ENCODE peak calls at places on chromosomes 11 and 22, in eight cellular contexts. One of them, this sample, is unnamed.

GRCh38 chr11:123356539-123356938 is 73.5 kb upstream of the GRAMD1B start:
- DNase-seq in GM23338: no peak
- DNase-seq in neuronal stem cell: no peak
- DNase-seq in upper lobe of right lung: no peak
- DNase-seq in kidney: no peak
- DNase-seq in CD8-positive, alpha-beta T cell: no peak
- DNase-seq in CD4-positive, CD25-positive, alpha-beta regulatory T cell: no peak
- DNase-seq in endodermal cell: no peak
- DNase-seq in this sample: no peak

GRCh38 chr22:30324008-30324730 is 2.6 kb downstream of the TBC1D10A start:
- DNase-seq in GM23338: no peak
- DNase-seq in neuronal stem cell: no peak
- DNase-seq in upper lobe of right lung: no peak
- DNase-seq in kidney: no peak
- DNase-seq in CD8-positive, alpha-beta T cell: peak; percentile 46
- DNase-seq in CD4-positive, CD25-positive, alpha-beta regulatory T cell: no peak
- DNase-seq in endodermal cell: no peak
- DNase-seq in this sample: no peak

GRCh38 chr11:2592559-2593392 is 107.0 kb downstream of the KCNQ1OT1 start:
- DNase-seq in GM23338: no peak
- DNase-seq in neuronal stem cell: no peak
- DNase-seq in upper lobe of right lung: peak; percentile 61
- DNase-seq in kidney: peak; percentile 61
- DNase-seq in CD8-positive, alpha-beta T cell: no peak
- DNase-seq in CD4-positive, CD25-positive, alpha-beta regulatory T cell: no peak
- DNase-seq in endodermal cell: no peak
- DNase-seq in this sample: no peak

GRCh38 chr22:26394787-26395186 is 34.3 kb upstream of the ASPHD2 start:
- DNase-seq in GM23338: peak; percentile 66
- DNase-seq in neuronal stem cell: peak; percentile 62
- DNase-seq in upper lobe of right lung: no peak
- DNase-seq in kidney: no peak
- DNase-seq in CD8-positive, alpha-beta T cell: no peak
- DNase-seq in CD4-positive, CD25-positive, alpha-beta regulatory T cell: no peak
- DNase-seq in endodermal cell: no peak
- DNase-seq in this sample: no peak

GRCh38 chr11:69292221-69292648 is 1.7 kb upstream of the MYEOV start:
- DNase-seq in GM23338: peak; percentile 61
- DNase-seq in neuronal stem cell: peak; percentile 17
- DNase-seq in upper lobe of right lung: no peak
- DNase-seq in kidney: peak; percentile 61
- DNase-seq in CD8-positive, alpha-beta T cell: peak; percentile 64
- DNase-seq in CD4-positive, CD25-positive, alpha-beta regulatory T cell: peak; percentile 12
- DNase-seq in endodermal cell: peak; percentile 89
- DNase-seq in this sample: no peak

GRCh38 chr11:45031912-45032519 is 81.3 kb upstream of the TP53I11 start:
- DNase-seq in GM23338: no peak
- DNase-seq in neuronal stem cell: no peak
- DNase-seq in upper lobe of right lung: no peak
- DNase-seq in kidney: no peak
- DNase-seq in CD8-positive, alpha-beta T cell: no peak
- DNase-seq in CD4-positive, CD25-positive, alpha-beta regulatory T cell: no peak
- DNase-seq in endodermal cell: no peak
- DNase-seq in this sample: no peak

GRCh38 chr11:121763526-121763925 is 310.8 kb upstream of the SORL1-AS1 start:
- DNase-seq in GM23338: no peak
- DNase-seq in neuronal stem cell: no peak
- DNase-seq in upper lobe of right lung: no peak
- DNase-seq in kidney: no peak
- DNase-seq in CD8-positive, alpha-beta T cell: no peak
- DNase-seq in CD4-positive, CD25-positive, alpha-beta regulatory T cell: no peak
- DNase-seq in endodermal cell: no peak
- DNase-seq in this sample: no peak

GRCh38 chr22:20456064-20456721 is 18.6 kb upstream of the SCARF2 start:
- DNase-seq in GM23338: peak; percentile 96
- DNase-seq in neuronal stem cell: peak; percentile 71
- DNase-seq in upper lobe of right lung: peak; percentile 82
- DNase-seq in kidney: peak; percentile 90
- DNase-seq in CD8-positive, alpha-beta T cell: peak; percentile 75
- DNase-seq in CD4-positive, CD25-positive, alpha-beta regulatory T cell: peak; percentile 61
- DNase-seq in endodermal cell: peak; percentile 92
- DNase-seq in this sample: peak; percentile 64

GRCh38 chr22:21041937-21042336 is 3.8 kb upstream of the LRRC74B start:
- DNase-seq in GM23338: no peak
- DNase-seq in neuronal stem cell: no peak
- DNase-seq in upper lobe of right lung: no peak
- DNase-seq in kidney: no peak
- DNase-seq in CD8-positive, alpha-beta T cell: no peak
- DNase-seq in CD4-positive, CD25-positive, alpha-beta regulatory T cell: no peak
- DNase-seq in endodermal cell: no peak
- DNase-seq in this sample: peak; percentile 84

GRCh38 chr11:94032066-94032465 is 10.9 kb downstream of the HEPHL1 start:
- DNase-seq in GM23338: no peak
- DNase-seq in neuronal stem cell: no peak
- DNase-seq in upper lobe of right lung: no peak
- DNase-seq in kidney: no peak
- DNase-seq in CD8-positive, alpha-beta T cell: no peak
- DNase-seq in CD4-positive, CD25-positive, alpha-beta regulatory T cell: no peak
- DNase-seq in endodermal cell: no peak
- DNase-seq in this sample: no peak

GRCh38 chr11:34641981-34642380 is 21.1 kb downstream of the EHF start:
- DNase-seq in GM23338: no peak
- DNase-seq in neuronal stem cell: no peak
- DNase-seq in upper lobe of right lung: no peak
- DNase-seq in kidney: no peak
- DNase-seq in CD8-positive, alpha-beta T cell: no peak
- DNase-seq in CD4-positive, CD25-positive, alpha-beta regulatory T cell: no peak
- DNase-seq in endodermal cell: no peak
- DNase-seq in this sample: no peak

GRCh38 chr11:57205046-57205671 is 23.4 kb downstream of the LRRC55 start:
- DNase-seq in GM23338: peak; percentile 22
- DNase-seq in neuronal stem cell: no peak
- DNase-seq in upper lobe of right lung: no peak
- DNase-seq in kidney: no peak
- DNase-seq in CD8-positive, alpha-beta T cell: no peak
- DNase-seq in CD4-positive, CD25-positive, alpha-beta regulatory T cell: no peak
- DNase-seq in endodermal cell: peak; percentile 76
- DNase-seq in this sample: peak; percentile 14

GRCh38 chr11:117175104-117175503 is 3.4 kb upstream of the SIDT2 start:
- DNase-seq in GM23338: no peak
- DNase-seq in neuronal stem cell: no peak
- DNase-seq in upper lobe of right lung: no peak
- DNase-seq in kidney: no peak
- DNase-seq in CD8-positive, alpha-beta T cell: no peak
- DNase-seq in CD4-positive, CD25-positive, alpha-beta regulatory T cell: no peak
- DNase-seq in endodermal cell: no peak
- DNase-seq in this sample: no peak

GRCh38 chr11:94815705-94816344 is 47.7 kb downstream of the AMOTL1 start:
- DNase-seq in GM23338: peak; percentile 82
- DNase-seq in neuronal stem cell: peak; percentile 40
- DNase-seq in upper lobe of right lung: no peak
- DNase-seq in kidney: no peak
- DNase-seq in CD8-positive, alpha-beta T cell: no peak
- DNase-seq in CD4-positive, CD25-positive, alpha-beta regulatory T cell: no peak
- DNase-seq in endodermal cell: peak; percentile 72
- DNase-seq in this sample: no peak

GRCh38 chr11:79626135-79626748 is 185.4 kb upstream of the TENM4 start:
- DNase-seq in GM23338: no peak
- DNase-seq in neuronal stem cell: no peak
- DNase-seq in upper lobe of right lung: no peak
- DNase-seq in kidney: no peak
- DNase-seq in CD8-positive, alpha-beta T cell: no peak
- DNase-seq in CD4-positive, CD25-positive, alpha-beta regulatory T cell: no peak
- DNase-seq in endodermal cell: no peak
- DNase-seq in this sample: no peak
- H3K27ac ChIP-seq in GM23338: no peak overlapping the region
- H3K27ac ChIP-seq in neuronal stem cell: no peak overlapping the region
- H3K27ac ChIP-seq in upper lobe of right lung: no peak overlapping the region
- H3K27ac ChIP-seq in kidney: no peak overlapping the region
- H3K27ac ChIP-seq in CD8-positive, alpha-beta T cell: no peak overlapping the region
- H3K27ac ChIP-seq in CD4-positive, CD25-positive, alpha-beta regulatory T cell: no peak overlapping the region
- H3K27ac ChIP-seq in endodermal cell: no peak overlapping the region
- H3K27ac ChIP-seq in this sample: no peak overlapping the region

DNA sequence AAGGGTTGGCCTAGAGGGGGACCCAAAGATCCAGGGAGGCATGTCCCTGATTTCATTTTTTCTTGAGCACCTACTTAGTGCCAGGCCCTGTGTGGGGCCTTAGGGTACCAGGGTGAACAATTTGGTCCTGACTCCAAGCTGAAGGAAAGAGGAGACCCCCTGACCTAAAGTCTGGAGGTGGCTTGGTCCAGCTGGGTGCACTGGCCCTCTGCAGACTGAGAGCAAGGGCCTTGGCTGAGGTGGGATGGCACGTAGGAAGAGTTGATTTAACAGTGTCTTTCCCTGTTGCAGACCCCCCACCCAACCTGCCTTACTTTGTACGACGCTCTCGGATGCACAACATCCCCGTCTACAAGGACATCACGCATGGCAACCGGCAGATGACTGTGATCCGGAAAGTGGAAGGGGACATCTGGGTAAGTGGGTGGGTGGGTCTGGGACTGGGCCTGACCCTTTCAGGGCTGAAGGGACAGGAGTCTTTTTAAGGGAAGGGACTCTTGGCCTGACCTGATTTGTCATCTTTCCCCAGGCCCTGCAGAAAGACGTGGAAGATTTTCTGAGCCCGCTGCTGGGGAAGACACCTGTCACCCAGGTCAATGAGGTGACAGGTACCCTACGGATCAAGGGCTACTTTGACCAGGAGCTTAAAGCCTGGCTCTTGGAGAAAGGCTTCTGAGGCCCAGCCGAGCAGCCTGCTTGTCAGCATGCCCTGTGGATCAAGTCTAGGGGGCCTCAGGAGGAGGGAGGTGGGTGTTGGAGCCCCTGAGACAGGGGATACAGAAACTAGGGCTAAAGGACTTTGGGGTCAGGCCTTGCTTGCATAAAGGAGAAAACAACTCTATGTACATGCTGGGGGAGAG is 3.3 kb downstream of the MRPL49 start:
- DNase-seq in GM23338: no peak
- DNase-seq in neuronal stem cell: no peak
- DNase-seq in upper lobe of right lung: peak; percentile 9
- DNase-seq in kidney: no peak
- DNase-seq in CD8-positive, alpha-beta T cell: no peak
- DNase-seq in CD4-positive, CD25-positive, alpha-beta regulatory T cell: no peak
- DNase-seq in endodermal cell: peak; percentile 21
- DNase-seq in this sample: no peak
- H3K27ac ChIP-seq in GM23338: no peak overlapping the region
- H3K27ac ChIP-seq in neuronal stem cell: no peak overlapping the region
- H3K27ac ChIP-seq in upper lobe of right lung: no peak overlapping the region
- H3K27ac ChIP-seq in kidney: no peak overlapping the region
- H3K27ac ChIP-seq in CD8-positive, alpha-beta T cell: no peak overlapping the region
- H3K27ac ChIP-seq in CD4-positive, CD25-positive, alpha-beta regulatory T cell: no peak overlapping the region
- H3K27ac ChIP-seq in endodermal cell: no peak overlapping the region
- H3K27ac ChIP-seq in this sample: no peak overlapping the region

DNA sequence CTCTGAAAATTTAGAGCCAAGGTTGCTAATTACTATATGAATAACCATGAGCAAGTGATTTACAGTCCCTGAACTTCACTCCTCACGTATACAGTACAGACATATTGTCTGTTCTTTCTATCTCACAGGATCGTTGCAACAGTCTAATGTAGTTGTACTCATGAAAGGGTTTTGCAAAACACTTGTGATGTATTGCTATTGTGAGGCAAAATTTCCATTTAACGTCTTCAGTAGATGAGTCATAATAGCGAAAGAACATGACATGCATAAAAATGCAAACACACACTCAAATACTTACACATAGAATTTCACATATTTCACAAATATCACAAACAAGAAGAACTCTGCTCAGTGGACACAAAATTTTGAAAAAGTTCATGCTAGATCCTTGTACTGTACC is 134.6 kb upstream of the TRPC6 start:
- DNase-seq in GM23338: no peak
- DNase-seq in neuronal stem cell: no peak
- DNase-seq in upper lobe of right lung: no peak
- DNase-seq in kidney: no peak
- DNase-seq in CD8-positive, alpha-beta T cell: no peak
- DNase-seq in CD4-positive, CD25-positive, alpha-beta regulatory T cell: no peak
- DNase-seq in endodermal cell: no peak
- DNase-seq in this sample: peak; percentile 32
- H3K27ac ChIP-seq in GM23338: no peak overlapping the region
- H3K27ac ChIP-seq in neuronal stem cell: no peak overlapping the region
- H3K27ac ChIP-seq in upper lobe of right lung: no peak overlapping the region
- H3K27ac ChIP-seq in kidney: no peak overlapping the region
- H3K27ac ChIP-seq in CD8-positive, alpha-beta T cell: no peak overlapping the region
- H3K27ac ChIP-seq in CD4-positive, CD25-positive, alpha-beta regulatory T cell: no peak overlapping the region
- H3K27ac ChIP-seq in endodermal cell: no peak overlapping the region
- H3K27ac ChIP-seq in this sample: no peak overlapping the region

GRCh38 chr11:125111341-125112234 is at the start of gene TMEM218:
- DNase-seq in GM23338: peak; percentile 99
- DNase-seq in neuronal stem cell: peak; percentile 99
- DNase-seq in upper lobe of right lung: peak; percentile 99
- DNase-seq in kidney: peak; percentile 100
- DNase-seq in CD8-positive, alpha-beta T cell: peak; percentile 93
- DNase-seq in CD4-positive, CD25-positive, alpha-beta regulatory T cell: peak; percentile 94
- DNase-seq in endodermal cell: peak; percentile 99
- DNase-seq in this sample: peak; percentile 99
- H3K27ac ChIP-seq in GM23338: peak within 1 kb of the TSS; percentile 61
- H3K27ac ChIP-seq in neuronal stem cell: peak within 1 kb of the TSS; percentile 70
- H3K27ac ChIP-seq in upper lobe of right lung: peak within 1 kb of the TSS; percentile 74
- H3K27ac ChIP-seq in kidney: peak within 1 kb of the TSS; percentile 74
- H3K27ac ChIP-seq in CD8-positive, alpha-beta T cell: peak within 1 kb of the TSS; percentile 75
- H3K27ac ChIP-seq in CD4-positive, CD25-positive, alpha-beta regulatory T cell: peak within 1 kb of the TSS; percentile 79
- H3K27ac ChIP-seq in endodermal cell: peak within 1 kb of the TSS; percentile 82
- H3K27ac ChIP-seq in this sample: peak within 1 kb of the TSS; percentile 37

This sample was measured in brain microvascular endothelial cell.